ENCODE peak calls at places on chromosomes 12 and 14, in nine cellular contexts. B, Q, D, F, R, A, N, U and Y are unnamed samples.

GRCh38 chr14:33210304-33210703 is 271.6 kb downstream of the NPAS3 start:
- DNase-seq in R (no peak), D (no peak), Q (no peak), U (no peak), F (no peak), B (no peak), N (no peak), A (no peak), Y (no peak)

GRCh38 chr14:95547626-95548327 is 12.9 kb downstream of the GLRX5 start:
- DNase-seq in A (peak; percentile 64), D (no peak), F (no peak), R (no peak), N (no peak), U (no peak), Q (no peak), B (no peak), Y (no peak)

GRCh38 chr14:54105898-54106297 is 149.3 kb upstream of the BMP4 start:
- DNase-seq in D (no peak), R (no peak), Q (no peak), A (no peak), N (no peak), F (no peak), U (no peak), B (no peak), Y (no peak)

GRCh38 chr12:132380646-132381045 is 51.3 kb upstream of the GALNT9 start:
- DNase-seq in R (no peak), F (no peak), U (no peak), A (no peak), B (no peak), N (no peak), Q (no peak), D (no peak), Y (no peak)

GRCh38 chr12:52867636-52868035 is 18.8 kb upstream of the KRT78 start:
- DNase-seq in N (peak; percentile 36), U (no peak), D (no peak), F (no peak), R (no peak), B (peak; percentile 9), Q (no peak), A (peak; percentile 96), Y (no peak)

GRCh38 chr12:100127766-100128508 is 14.7 kb downstream of the BLTP3B start:
- DNase-seq in F (no peak), U (no peak), N (no peak), R (no peak), Q (no peak), D (no peak), B (no peak), A (no peak), Y (no peak)

GRCh38 chr12:122610911-122611310 is 83.9 kb downstream of the KNTC1 start:
- DNase-seq in F (no peak), D (no peak), U (no peak), A (no peak), R (no peak), Q (no peak), B (no peak), N (no peak), Y (no peak)

GRCh38 chr12:108302034-108302433 is 37.1 kb downstream of the CMKLR1 start:
- DNase-seq in F (no peak), R (no peak), U (no peak), N (no peak), B (peak; percentile 12), A (no peak), D (no peak), Q (no peak), Y (no peak)

GRCh38 chr12:20946732-20947131 is 136.2 kb downstream of the SLCO1B3 start:
- DNase-seq in B (no peak), F (no peak), R (no peak), N (peak; percentile 17), D (no peak), U (no peak), Q (no peak), A (no peak), Y (no peak)

GRCh38 chr12:31582155-31582554 is 8.8 kb downstream of the DENND5B start:
- DNase-seq in B (no peak), R (no peak), D (no peak), F (no peak), Q (no peak), U (no peak), N (no peak), A (no peak), Y (no peak)

GRCh38 chr14:35213143-35213788 is 78.9 kb upstream of the PSMA6 start:
- DNase-seq in F (no peak), Q (no peak), R (no peak), N (no peak), U (no peak), D (no peak), B (no peak), A (no peak), Y (no peak)

GRCh38 chr12:25935355-25936144 is 22.9 kb upstream of the RASSF8 start:
- DNase-seq in Q (no peak), D (no peak), R (no peak), B (no peak), U (no peak), A (no peak), F (no peak), N (no peak), Y (no peak)

GRCh38 chr12:72448805-72449204 is 176.6 kb downstream of the TRHDE start:
- DNase-seq in U (no peak), R (no peak), N (no peak), F (no peak), B (no peak), Q (no peak), A (no peak), D (no peak), Y (no peak)

GRCh38 chr12:68317047-68317667 is 15.0 kb downstream of the MDM1 start:
- DNase-seq in U (no peak), N (peak; percentile 47), D (no peak), B (peak; percentile 36), Q (no peak), R (peak; percentile 11), A (no peak), F (no peak), Y (peak; percentile 23)